ENCODE peak calls at places on chromosomes 4 and X, in seven cellular contexts. One of them, this sample, is unnamed.
A peak's percentile ranks its signal among the peaks of the same experiment; 100 is the strongest.

GRCh38 chrX:47239898-47240545 is 7.2 kb downstream of the USP11 start:
- DNase-seq in endodermal cell: no peak
- DNase-seq in adipocyte: no peak
- DNase-seq in GM23248: no peak
- DNase-seq in Karpas-422: no peak
- DNase-seq in endothelial cell of umbilical vein: no peak
- DNase-seq in PC-3: no peak
- DNase-seq in this sample: no peak

GRCh38 chrX:71181910-71182799 is 37.5 kb downstream of the NLGN3 start:
- DNase-seq in adipocyte: peak; percentile 95
- DNase-seq in PC-3: peak; percentile 97
- DNase-seq in endodermal cell: peak; percentile 92
- DNase-seq in Karpas-422: peak; percentile 96
- DNase-seq in endothelial cell of umbilical vein: peak; percentile 95
- DNase-seq in GM23248: peak; percentile 95
- DNase-seq in this sample: peak; percentile 99

GRCh38 chrX:150504399-150505186 is 63.8 kb upstream of the MTM1 start:
- DNase-seq in GM23248: peak; percentile 51
- DNase-seq in adipocyte: no peak
- DNase-seq in PC-3: peak; percentile 54
- DNase-seq in endodermal cell: peak; percentile 43
- DNase-seq in Karpas-422: no peak
- DNase-seq in endothelial cell of umbilical vein: peak; percentile 77
- DNase-seq in this sample: no peak

GRCh38 chr4:13261486-13262257 is 222.5 kb downstream of the RAB28 start:
- DNase-seq in Karpas-422: no peak
- DNase-seq in endodermal cell: no peak
- DNase-seq in GM23248: no peak
- DNase-seq in endothelial cell of umbilical vein: no peak
- DNase-seq in adipocyte: no peak
- DNase-seq in PC-3: no peak
- DNase-seq in this sample: peak; percentile 10

GRCh38 chr4:113222006-113222405 is 172.6 kb downstream of the ANK2 start:
- DNase-seq in endodermal cell: no peak
- DNase-seq in Karpas-422: no peak
- DNase-seq in PC-3: no peak
- DNase-seq in GM23248: peak; percentile 60
- DNase-seq in adipocyte: peak; percentile 20
- DNase-seq in endothelial cell of umbilical vein: no peak
- DNase-seq in this sample: peak; percentile 19

GRCh38 chr4:37873383-37873782 is 17.5 kb upstream of the TBC1D1 start:
- DNase-seq in PC-3: peak; percentile 86
- DNase-seq in adipocyte: peak; percentile 84
- DNase-seq in GM23248: peak; percentile 64
- DNase-seq in endodermal cell: no peak
- DNase-seq in Karpas-422: no peak
- DNase-seq in endothelial cell of umbilical vein: no peak
- DNase-seq in this sample: no peak

GRCh38 chr4:44684648-44685047 is 6.4 kb downstream of the GUF1 start:
- DNase-seq in adipocyte: no peak
- DNase-seq in endothelial cell of umbilical vein: no peak
- DNase-seq in PC-3: no peak
- DNase-seq in Karpas-422: no peak
- DNase-seq in endodermal cell: no peak
- DNase-seq in GM23248: no peak
- DNase-seq in this sample: no peak

GRCh38 chr4:139950568-139950967 is 203.4 kb downstream of the MAML3 start:
- DNase-seq in endodermal cell: no peak
- DNase-seq in endothelial cell of umbilical vein: no peak
- DNase-seq in GM23248: peak; percentile 51
- DNase-seq in adipocyte: no peak
- DNase-seq in PC-3: no peak
- DNase-seq in Karpas-422: peak; percentile 64
- DNase-seq in this sample: no peak

DNA sequence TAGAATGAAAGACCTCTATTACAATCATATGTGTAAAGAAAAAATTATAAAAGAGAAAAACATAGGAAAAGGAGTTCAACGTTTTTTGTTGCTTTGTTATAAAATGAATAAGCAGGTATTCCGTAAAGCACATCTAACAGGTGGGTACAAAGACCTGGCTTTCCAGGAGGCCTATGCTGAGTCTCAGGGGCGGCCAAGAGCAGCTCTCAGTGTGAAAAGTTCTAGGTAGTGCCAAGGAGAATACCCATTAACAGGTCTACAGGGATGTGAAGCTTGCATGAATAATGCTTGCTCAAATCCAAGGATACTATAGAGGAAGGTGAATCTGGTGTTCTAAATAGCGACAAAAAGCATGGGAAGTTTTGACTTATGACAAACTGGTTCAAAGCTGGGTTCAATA is 944.4 kb downstream of the PDHA2 start:
- DNase-seq in endodermal cell: no peak
- DNase-seq in PC-3: no peak
- DNase-seq in Karpas-422: no peak
- DNase-seq in adipocyte: no peak
- DNase-seq in endothelial cell of umbilical vein: no peak
- DNase-seq in GM23248: no peak
- DNase-seq in this sample: no peak
- H3K9ac ChIP-seq in endodermal cell: no peak overlapping the region
- H3K9ac ChIP-seq in PC-3: no peak overlapping the region
- H3K9ac ChIP-seq in Karpas-422: no peak overlapping the region
- H3K9ac ChIP-seq in adipocyte: no peak overlapping the region
- H3K9ac ChIP-seq in endothelial cell of umbilical vein: no peak overlapping the region
- H3K9ac ChIP-seq in GM23248: no peak overlapping the region
- H3K9ac ChIP-seq in this sample: no peak overlapping the region

GRCh38 chr4:10031663-10032590 is 10.6 kb upstream of the SLC2A9 start:
- DNase-seq in GM23248: no peak
- DNase-seq in Karpas-422: no peak
- DNase-seq in adipocyte: no peak
- DNase-seq in endothelial cell of umbilical vein: no peak
- DNase-seq in endodermal cell: peak; percentile 59
- DNase-seq in PC-3: no peak
- DNase-seq in this sample: peak; percentile 55

GRCh38 chr4:10034136-10034535 is 12.8 kb upstream of the SLC2A9 start:
- DNase-seq in endodermal cell: peak; percentile 36
- DNase-seq in endothelial cell of umbilical vein: no peak
- DNase-seq in PC-3: no peak
- DNase-seq in adipocyte: no peak
- DNase-seq in GM23248: no peak
- DNase-seq in Karpas-422: no peak
- DNase-seq in this sample: no peak

GRCh38 chr4:10034612-10035104 is 13.4 kb upstream of the SLC2A9 start:
- DNase-seq in GM23248: no peak
- DNase-seq in adipocyte: no peak
- DNase-seq in Karpas-422: no peak
- DNase-seq in endothelial cell of umbilical vein: no peak
- DNase-seq in endodermal cell: no peak
- DNase-seq in PC-3: no peak
- DNase-seq in this sample: no peak

GRCh38 chr4:10032625-10033024 is 11.3 kb upstream of the SLC2A9 start:
- DNase-seq in endothelial cell of umbilical vein: no peak
- DNase-seq in endodermal cell: peak; percentile 25
- DNase-seq in PC-3: peak; percentile 77
- DNase-seq in adipocyte: no peak
- DNase-seq in Karpas-422: no peak
- DNase-seq in GM23248: peak; percentile 90
- DNase-seq in this sample: no peak

DNA sequence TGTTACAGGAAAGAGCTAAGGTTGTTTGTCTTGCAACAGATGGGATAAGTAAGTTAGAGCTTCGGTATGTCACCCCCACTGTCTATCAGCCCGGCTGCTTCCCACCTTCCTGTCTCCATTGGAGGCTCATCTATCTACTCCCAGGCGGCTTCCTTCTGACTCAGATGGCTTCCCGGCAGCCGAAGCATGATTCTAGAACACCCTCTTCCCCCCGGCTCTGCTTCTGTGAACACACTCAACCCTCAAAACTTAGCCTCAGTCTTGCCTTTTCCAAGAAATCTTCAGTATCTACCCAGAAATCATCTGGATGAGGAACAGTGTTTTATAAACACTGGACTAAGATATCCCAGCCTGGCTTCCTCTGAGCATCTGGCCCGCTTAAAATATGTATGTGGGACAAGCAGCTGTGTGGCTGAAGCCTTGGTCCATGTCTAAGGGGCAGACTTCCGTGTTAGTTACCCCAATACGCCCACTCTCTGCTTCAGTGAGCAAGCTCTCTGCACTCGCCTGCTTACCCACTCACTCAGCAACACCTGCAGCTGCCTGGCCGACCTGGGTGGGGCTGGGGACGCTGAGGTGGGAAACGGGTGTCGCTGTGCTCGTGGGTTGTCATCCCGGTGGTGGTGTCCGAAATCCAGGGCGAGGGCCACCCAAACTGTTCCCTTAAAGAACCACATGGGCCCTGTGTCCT is 12.0 kb upstream of the SLC2A9 start:
- DNase-seq in GM23248: peak; percentile 91
- DNase-seq in PC-3: peak; percentile 8
- DNase-seq in adipocyte: no peak
- DNase-seq in endothelial cell of umbilical vein: peak; percentile 28
- DNase-seq in endodermal cell: peak; percentile 51
- DNase-seq in Karpas-422: no peak
- DNase-seq in this sample: no peak
- H3K9ac ChIP-seq in GM23248: peak overlapping the region; percentile 57
- H3K9ac ChIP-seq in PC-3: no peak overlapping the region
- H3K9ac ChIP-seq in adipocyte: no peak overlapping the region
- H3K9ac ChIP-seq in endothelial cell of umbilical vein: no peak overlapping the region
- H3K9ac ChIP-seq in endodermal cell: no peak overlapping the region
- H3K9ac ChIP-seq in Karpas-422: no peak overlapping the region
- H3K9ac ChIP-seq in this sample: no peak overlapping the region

GRCh38 chr4:6943012-6943869 is 33.6 kb downstream of the TBC1D14 start:
- DNase-seq in endothelial cell of umbilical vein: no peak
- DNase-seq in endodermal cell: peak; percentile 76
- DNase-seq in adipocyte: no peak
- DNase-seq in Karpas-422: no peak
- DNase-seq in GM23248: no peak
- DNase-seq in PC-3: no peak
- DNase-seq in this sample: peak; percentile 65

GRCh38 chr4:6940744-6941137 is 31.1 kb downstream of the TBC1D14 start:
- DNase-seq in GM23248: no peak
- DNase-seq in endodermal cell: no peak
- DNase-seq in Karpas-422: no peak
- DNase-seq in PC-3: no peak
- DNase-seq in endothelial cell of umbilical vein: no peak
- DNase-seq in adipocyte: no peak
- DNase-seq in this sample: no peak

GRCh38 chr4:6939761-6940743 is 30.4 kb downstream of the TBC1D14 start:
- DNase-seq in GM23248: no peak
- DNase-seq in adipocyte: no peak
- DNase-seq in Karpas-422: no peak
- DNase-seq in endothelial cell of umbilical vein: no peak
- DNase-seq in PC-3: no peak
- DNase-seq in endodermal cell: peak; percentile 61
- DNase-seq in this sample: peak; percentile 47

GRCh38 chr4:6942238-6942800 is 32.7 kb downstream of the TBC1D14 start:
- DNase-seq in endothelial cell of umbilical vein: peak; percentile 79
- DNase-seq in PC-3: peak; percentile 51
- DNase-seq in GM23248: peak; percentile 98
- DNase-seq in Karpas-422: no peak
- DNase-seq in endodermal cell: peak; percentile 55
- DNase-seq in adipocyte: peak; percentile 97
- DNase-seq in this sample: peak; percentile 49

DNA sequence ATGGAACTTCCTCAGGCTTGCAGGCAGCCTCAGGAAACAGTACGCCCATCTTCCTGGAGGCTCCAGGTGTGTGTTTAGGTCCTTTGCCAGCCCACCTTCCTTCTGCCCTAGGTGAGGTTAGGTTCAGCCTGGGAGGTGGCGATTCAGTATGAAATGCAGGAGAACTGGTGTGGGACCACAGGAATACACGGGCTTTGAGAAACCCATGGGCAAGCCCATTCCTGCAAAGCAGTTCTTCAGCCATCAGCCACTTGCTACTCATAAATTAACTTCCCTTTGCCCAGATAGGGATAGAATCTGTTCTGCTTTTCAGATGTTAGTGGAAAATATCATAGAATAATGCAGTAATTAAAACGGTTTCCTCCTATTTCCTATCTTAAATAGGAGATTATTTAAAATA is 32.2 kb downstream of the TBC1D14 start:
- DNase-seq in endothelial cell of umbilical vein: no peak
- DNase-seq in Karpas-422: no peak
- DNase-seq in endodermal cell: no peak
- DNase-seq in GM23248: no peak
- DNase-seq in adipocyte: no peak
- DNase-seq in PC-3: no peak
- DNase-seq in this sample: no peak
- H3K9ac ChIP-seq in endothelial cell of umbilical vein: no peak overlapping the region
- H3K9ac ChIP-seq in Karpas-422: no peak overlapping the region
- H3K9ac ChIP-seq in endodermal cell: no peak overlapping the region
- H3K9ac ChIP-seq in GM23248: peak overlapping the region; percentile 50
- H3K9ac ChIP-seq in adipocyte: peak overlapping the region; percentile 48
- H3K9ac ChIP-seq in PC-3: no peak overlapping the region
- H3K9ac ChIP-seq in this sample: no peak overlapping the region

GRCh38 chr4:106418444-106418843 is 49.9 kb upstream of the GIMD1 start:
- DNase-seq in GM23248: no peak
- DNase-seq in PC-3: no peak
- DNase-seq in endothelial cell of umbilical vein: no peak
- DNase-seq in endodermal cell: peak; percentile 54
- DNase-seq in adipocyte: no peak
- DNase-seq in Karpas-422: no peak
- DNase-seq in this sample: peak; percentile 93

GRCh38 chr4:106423791-106424190 is 55.2 kb upstream of the GIMD1 start:
- DNase-seq in Karpas-422: no peak
- DNase-seq in endodermal cell: no peak
- DNase-seq in endothelial cell of umbilical vein: no peak
- DNase-seq in GM23248: no peak
- DNase-seq in adipocyte: no peak
- DNase-seq in PC-3: no peak
- DNase-seq in this sample: no peak

GRCh38 chr4:106422766-106423165 is 54.2 kb upstream of the GIMD1 start:
- DNase-seq in Karpas-422: no peak
- DNase-seq in endodermal cell: no peak
- DNase-seq in endothelial cell of umbilical vein: no peak
- DNase-seq in GM23248: peak; percentile 5
- DNase-seq in PC-3: no peak
- DNase-seq in adipocyte: no peak
- DNase-seq in this sample: no peak

DNA sequence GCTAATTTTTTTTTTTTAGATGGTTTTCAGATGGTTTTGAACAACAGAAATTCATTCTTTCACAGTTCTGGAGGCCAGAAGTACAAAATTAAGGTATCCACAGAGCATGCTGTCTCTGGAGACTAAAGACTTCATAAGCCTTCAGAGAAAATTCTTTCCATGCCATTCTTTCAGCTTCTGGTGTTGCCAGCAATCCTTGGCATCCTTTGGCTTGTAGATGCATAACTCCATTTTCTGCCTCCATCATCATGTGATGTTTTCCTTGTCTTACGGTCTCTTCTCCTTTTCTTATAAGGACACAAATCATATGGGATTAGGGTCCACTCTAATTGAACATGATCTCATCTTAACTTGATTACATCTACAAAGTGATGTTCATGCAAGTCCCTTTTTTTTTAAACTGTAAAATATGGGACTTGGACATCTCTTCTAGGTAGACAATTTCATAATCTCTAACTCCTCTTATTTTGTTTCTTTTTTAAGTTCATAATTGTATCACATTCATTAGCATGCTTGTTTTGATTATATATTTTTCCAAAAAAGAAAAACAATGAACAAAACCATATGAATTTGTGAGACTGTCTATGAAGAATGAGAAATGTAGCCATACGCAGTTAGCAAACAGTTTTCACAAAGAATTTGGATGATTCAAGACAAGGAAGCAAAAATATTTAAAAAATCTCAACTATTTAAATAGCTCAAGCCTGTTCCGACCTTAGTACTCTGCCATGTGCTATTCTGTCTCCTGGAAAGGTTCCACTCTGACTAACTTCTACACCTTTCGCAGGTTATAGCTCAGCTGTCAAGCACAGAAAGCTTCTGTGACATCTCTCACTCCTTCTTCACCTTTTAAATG is 53.1 kb upstream of the GIMD1 start:
- DNase-seq in GM23248: peak; percentile 60
- DNase-seq in endothelial cell of umbilical vein: no peak
- DNase-seq in adipocyte: peak; percentile 65
- DNase-seq in PC-3: peak; percentile 62
- DNase-seq in endodermal cell: no peak
- DNase-seq in Karpas-422: no peak
- DNase-seq in this sample: peak; percentile 62
- H3K9ac ChIP-seq in GM23248: no peak overlapping the region
- H3K9ac ChIP-seq in endothelial cell of umbilical vein: no peak overlapping the region
- H3K9ac ChIP-seq in adipocyte: no peak overlapping the region
- H3K9ac ChIP-seq in PC-3: no peak overlapping the region
- H3K9ac ChIP-seq in endodermal cell: no peak overlapping the region
- H3K9ac ChIP-seq in Karpas-422: no peak overlapping the region
- H3K9ac ChIP-seq in this sample: no peak overlapping the region

This sample was measured in mesendoderm.